ENCODE peak calls at places on chromosomes 13 and 19, in six cellular contexts. K, S, R, C, B and X are unnamed samples.

GRCh38 chr19:5074830-5075394 is 106.0 kb downstream of the KDM4B start:
- DNase-seq in K (no peak), S (no peak), R (no peak), C (no peak), B (no peak), X (no peak)

GRCh38 chr19:681638-682037 is 5.4 kb downstream of the FSTL3 start:
- DNase-seq in K (no peak), S (no peak), R (no peak), C (no peak), B (no peak), X (no peak)

GRCh38 chr19:35085947-35086346 is 29.7 kb upstream of the FXYD3 start:
- DNase-seq in K (no peak), S (no peak), R (no peak), C (no peak), B (no peak), X (no peak)

GRCh38 chr19:39384839-39385568 is 5.9 kb downstream of the PAF1 start:
- DNase-seq in K (no peak), S (no peak), R (no peak), C (no peak), B (no peak), X (no peak)

GRCh38 chr19:3880471-3881271 is at the start of gene ATCAY:
- DNase-seq in K (no peak), S (no peak), R (peak; percentile 91), C (no peak), B (no peak), X (no peak)

GRCh38 chr13:20939662-20940061 is 37.1 kb upstream of the XPO4 start:
- DNase-seq in K (peak; percentile 25), S (no peak), R (no peak), C (no peak), B (no peak), X (no peak)

GRCh38 chr13:50909605-50910482 is at the start of gene RNASEH2B:
- DNase-seq in K (peak; percentile 78), S (peak; percentile 61), R (peak; percentile 81), C (peak; percentile 68), B (peak; percentile 57), X (peak; percentile 68)

GRCh38 chr13:110953833-110954532 is 39.1 kb upstream of the ANKRD10 start:
- DNase-seq in K (no peak), S (no peak), R (no peak), C (no peak), B (no peak), X (no peak)

GRCh38 chr13:95025116-95025515 is 276.1 kb downstream of the ABCC4 start:
- DNase-seq in K (no peak), S (no peak), R (no peak), C (no peak), B (no peak), X (no peak)

GRCh38 chr13:93118081-93118615 is 108.5 kb upstream of the GPC6 start:
- DNase-seq in K (no peak), S (no peak), R (no peak), C (no peak), B (no peak), X (no peak)

GRCh38 chr19:51078731-51079130 is 4.0 kb downstream of the KLK14 start:
- DNase-seq in K (no peak), S (no peak), R (no peak), C (no peak), B (no peak), X (no peak)

GRCh38 chr13:21006141-21007005 is 55.0 kb downstream of the LATS2 start:
- DNase-seq in K (no peak), S (no peak), R (peak; percentile 36), C (no peak), B (no peak), X (no peak)

GRCh38 chr19:47210689-47211316 is 20.2 kb downstream of the BBC3 start:
- DNase-seq in K (peak; percentile 35), S (peak; percentile 79), R (peak; percentile 75), C (peak; percentile 87), B (peak; percentile 90), X (no peak)

GRCh38 chr13:32040052-32040642 is 8.6 kb downstream of the FRY start:
- DNase-seq in K (no peak), S (no peak), R (no peak), C (no peak), B (no peak), X (no peak)

GRCh38 chr13:51780099-51780498 is 23.9 kb downstream of the DHRS12 start:
- DNase-seq in K (no peak), S (no peak), R (no peak), C (no peak), B (peak; percentile 3), X (no peak)

DNA sequence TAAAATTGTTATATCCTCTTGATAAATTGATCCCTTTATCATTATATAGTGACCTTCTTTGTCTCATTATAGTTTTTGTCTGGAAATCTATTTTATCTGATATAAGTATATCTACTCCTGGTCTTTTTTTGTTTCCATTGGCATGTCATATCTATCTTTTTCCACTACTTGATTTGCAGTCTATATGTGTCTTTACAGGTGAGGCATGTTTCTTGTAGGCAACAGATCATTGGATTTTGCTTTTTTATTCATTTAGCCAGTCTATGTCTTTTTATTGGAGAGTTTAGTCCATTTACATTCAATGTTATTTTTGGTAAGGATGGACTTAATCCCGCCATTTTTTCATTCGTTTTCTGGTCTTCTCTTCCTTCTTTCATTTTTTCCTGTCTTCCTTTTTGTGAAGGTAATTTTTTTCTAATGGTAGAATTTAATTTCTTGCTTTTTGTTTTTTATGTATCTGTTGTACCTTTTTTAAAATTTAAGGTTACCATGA is 13.5 kb upstream of the ZNF823 start:
- DNase-seq in K (no peak), S (no peak), R (no peak), C (no peak), B (no peak), X (no peak)
- H3K9me3 ChIP-seq in K (peaks cover 57% of the 10 kb centered on the region), S (peaks cover 10% of the 10 kb centered on the region), R (no peaks in the 10 kb centered on the region), C (peaks cover 23% of the 10 kb centered on the region), B (no peaks in the 10 kb centered on the region), X (peaks cover 13% of the 10 kb centered on the region)

DNA sequence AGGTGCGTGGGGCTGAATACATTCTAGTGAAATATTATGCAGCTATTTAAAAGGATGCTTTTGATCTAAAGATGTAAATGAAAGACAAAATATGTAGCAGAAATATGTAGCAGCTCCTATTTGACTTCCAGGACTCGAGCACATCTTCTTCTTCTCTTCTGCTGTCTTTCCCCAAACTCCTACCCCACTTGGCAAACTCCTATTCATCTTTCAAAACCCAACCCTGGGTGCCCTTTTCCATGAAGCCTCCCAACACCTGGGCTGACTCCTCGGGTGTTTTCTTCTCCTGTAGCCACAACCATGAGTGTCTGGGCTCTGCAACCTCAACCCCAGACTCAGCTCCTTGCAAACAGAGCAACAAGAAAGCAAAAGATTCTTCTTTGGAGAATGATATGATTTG is 11.1 kb downstream of the ACER1 start:
- DNase-seq in K (no peak), S (no peak), R (no peak), C (no peak), B (no peak), X (no peak)
- H3K4me3 ChIP-seq in K (no peak overlapping the region), S (no peak overlapping the region), R (no peak overlapping the region), C (no peak overlapping the region), B (no peak overlapping the region), X (no peak overlapping the region)

GRCh38 chr13:23377603-23378002 is 55.9 kb downstream of the SACS start:
- DNase-seq in K (no peak), S (no peak), R (no peak), C (no peak), B (peak; percentile 29), X (no peak)
- H3K4me1 ChIP-seq in K (peaks cover 29% of the 10 kb centered on the region), S (peaks cover 32% of the 10 kb centered on the region), R (peaks cover 16% of the 10 kb centered on the region), C (peaks cover 38% of the 10 kb centered on the region), B (peaks cover 13% of the 10 kb centered on the region), X (no peaks in the 10 kb centered on the region)

GRCh38 chr13:19053561-19053960 is 128.1 kb downstream of the TUBA3C start:
- DNase-seq in K (no peak), S (no peak), R (no peak), C (no peak), B (no peak), X (no peak)
- H3K9me3 ChIP-seq in K (peaks cover 5% of the 10 kb centered on the region), S (no peaks in the 10 kb centered on the region), R (peaks cover 8% of the 10 kb centered on the region), C (peaks cover 15% of the 10 kb centered on the region), B (no peaks in the 10 kb centered on the region), X (no peaks in the 10 kb centered on the region)

GRCh38 chr19:45528744-45529453 is 21.6 kb downstream of the VASP start:
- DNase-seq in K (no peak), S (peak; percentile 80), R (peak; percentile 91), C (peak; percentile 70), B (no peak), X (peak; percentile 69)
- H3K4me3 ChIP-seq in K (peak overlapping the region; percentile 23), S (no peak overlapping the region), R (peak overlapping the region; percentile 53), C (peak overlapping the region; percentile 45), B (peak overlapping the region; percentile 12), X (peak overlapping the region; percentile 58)

GRCh38 chr13:46909037-46909436 is 12.2 kb upstream of the HTR2A start:
- DNase-seq in K (no peak), S (no peak), R (no peak), C (no peak), B (no peak), X (no peak)
- H3K4me1 ChIP-seq in K (no peaks in the 10 kb centered on the region), S (no peaks in the 10 kb centered on the region), R (no peaks in the 10 kb centered on the region), C (no peaks in the 10 kb centered on the region), B (no peaks in the 10 kb centered on the region), X (no peaks in the 10 kb centered on the region)

DNA sequence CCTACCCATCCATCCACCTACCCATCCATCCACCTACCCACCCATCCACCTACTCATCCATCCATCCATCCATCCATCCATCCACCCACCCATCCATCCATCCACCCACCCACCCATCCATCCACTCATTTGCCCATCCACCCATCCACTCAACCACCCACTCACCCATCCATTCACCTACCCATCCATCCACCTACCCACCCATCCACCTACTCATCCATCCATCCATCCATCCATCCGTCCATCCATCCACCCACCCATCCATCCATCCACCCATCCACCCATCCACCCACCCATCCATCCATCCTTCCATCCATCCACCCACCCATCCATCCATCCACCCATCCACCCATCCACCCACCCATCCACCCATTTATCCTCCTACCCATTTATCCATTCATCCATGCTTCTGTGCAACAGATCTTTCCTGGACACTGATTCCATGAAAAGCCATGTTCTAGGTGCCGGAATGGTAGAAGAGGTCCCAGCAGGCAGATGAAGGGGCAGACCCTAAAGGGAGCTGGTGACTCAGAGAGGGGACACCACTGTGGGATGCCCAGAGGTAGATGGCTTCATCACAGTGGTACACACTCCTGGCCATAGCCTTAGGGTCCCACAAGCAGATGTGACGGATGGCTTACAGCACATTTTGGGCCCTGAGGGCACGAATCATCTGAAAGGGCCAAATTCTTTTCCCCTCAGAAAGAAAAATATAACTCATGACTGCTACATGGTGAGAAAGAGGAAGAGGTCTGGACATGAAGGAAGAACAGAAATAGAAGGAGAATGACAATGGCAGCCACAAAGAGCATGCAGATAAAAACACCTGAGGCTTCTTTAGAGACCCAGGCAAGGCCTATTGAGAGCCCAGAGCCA is 76.0 kb downstream of the KCTD15 start:
- DNase-seq in K (no peak), S (no peak), R (no peak), C (no peak), B (no peak), X (no peak)
- H3K9me3 ChIP-seq in K (no peaks in the 10 kb centered on the region), S (no peaks in the 10 kb centered on the region), R (no peaks in the 10 kb centered on the region), C (no peaks in the 10 kb centered on the region), B (no peaks in the 10 kb centered on the region), X (no peaks in the 10 kb centered on the region)

DNA sequence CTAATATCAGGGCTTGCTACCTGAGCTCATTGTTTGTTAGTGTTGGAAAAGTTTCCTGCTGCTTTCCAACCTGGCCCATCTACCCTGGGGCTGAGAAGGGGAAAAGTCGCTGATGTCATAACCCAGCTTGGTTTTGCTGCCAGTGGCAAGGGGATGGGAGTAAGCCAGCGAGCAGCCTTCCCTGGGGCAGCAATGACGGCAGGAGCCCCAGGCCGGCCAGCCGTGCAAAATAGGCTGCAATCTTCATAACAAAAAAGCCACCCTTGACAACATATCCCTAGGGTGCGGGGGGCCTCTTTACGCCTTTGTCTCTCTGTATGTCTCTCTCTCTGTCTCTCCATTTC is 30.1 kb downstream of the SERP2 start:
- DNase-seq in K (no peak), S (no peak), R (no peak), C (no peak), B (no peak), X (no peak)
- H3K4me3 ChIP-seq in K (no peak overlapping the region), S (no peak overlapping the region), R (peak overlapping the region; percentile 14), C (no peak overlapping the region), B (no peak overlapping the region), X (no peak overlapping the region)